ENCODE peak calls at places on chromosomes 6 and 20, in six cellular contexts. R is BJ, C is colonic mucosa, M is tibial artery, P is fibroblast of the aortic adventitia, X is bronchial epithelial cell. Y is an unnamed sample.

GRCh38 chr6:169961772-169962561 is 210.5 kb downstream of the ERMARD start:
- DNase-seq in R (no peak), C (peak), M (peak), P (no peak), X (no peak), Y (no peak)

GRCh38 chr20:63567382-63568169 is 6.5 kb downstream of the HELZ2 start:
- DNase-seq in R (no peak), C (no peak), M (no peak), P (no peak), X (no peak), Y (no peak)

GRCh38 chr6:135266675-135267074 is 85.6 kb downstream of the MYB start:
- DNase-seq in R (no peak), C (peak), M (no peak), P (no peak), X (no peak), Y (no peak)

GRCh38 chr6:169962604-169963469 is 211.4 kb downstream of the ERMARD start:
- DNase-seq in R (no peak), C (peak), M (peak), P (no peak), X (no peak), Y (no peak)

GRCh38 chr20:3797226-3797545 is 1.1 kb downstream of the CDC25B start:
- DNase-seq in R (no peak), C (no peak), M (no peak), P (no peak), X (no peak), Y (no peak)

GRCh38 chr6:109241199-109241598 is 141.1 kb downstream of the CD164 start:
- DNase-seq in R (no peak), C (no peak), M (no peak), P (peak), X (peak), Y (peak)

GRCh38 chr6:65199121-65199520 is 507.9 kb downstream of the EYS start:
- DNase-seq in R (no peak), C (no peak), M (no peak), P (no peak), X (no peak), Y (no peak)

GRCh38 chr20:53009979-53010735 is 38.0 kb downstream of the TSHZ2 start:
- DNase-seq in R (no peak), C (no peak), M (no peak), P (no peak), X (no peak), Y (no peak)

GRCh38 chr20:2132461-2132901 is 30.9 kb downstream of the STK35 start:
- DNase-seq in R (no peak), C (no peak), M (no peak), P (no peak), X (peak), Y (peak)

GRCh38 chr6:142478117-142478516 is 176.3 kb downstream of the ADGRG6 start:
- DNase-seq in R (no peak), C (no peak), M (no peak), P (peak), X (peak), Y (peak)

GRCh38 chr6:33828764-33829731 is 25.2 kb upstream of the MLN start:
- DNase-seq in R (no peak), C (no peak), M (no peak), P (peak), X (no peak), Y (no peak)

GRCh38 chr20:62064788-62065668 is 653 bp downstream of the TAF4 start:
- DNase-seq in R (no peak), C (no peak), M (no peak), P (no peak), X (no peak), Y (peak)

GRCh38 chr6:138188278-138188923 is 26.7 kb downstream of the ARFGEF3 start:
- DNase-seq in R (no peak), C (peak), M (no peak), P (no peak), X (peak), Y (peak)

GRCh38 chr6:68238097-68238597 is 396.9 kb upstream of the ADGRB3 start:
- DNase-seq in R (no peak), C (no peak), M (no peak), P (peak), X (peak), Y (peak)

GRCh38 chr6:39342692-39343460 is 20.4 kb upstream of the KCNK16 start:
- DNase-seq in R (no peak), C (no peak), M (no peak), P (no peak), X (no peak), Y (no peak)

GRCh38 chr6:169378620-169379381 is 125.2 kb upstream of the THBS2 start:
- DNase-seq in R (no peak), C (no peak), M (no peak), P (no peak), X (no peak), Y (no peak)

GRCh38 chr6:160284575-160284974 is 26.0 kb upstream of the SLC22A2 start:
- DNase-seq in R (no peak), C (no peak), M (no peak), P (no peak), X (no peak), Y (no peak)

DNA sequence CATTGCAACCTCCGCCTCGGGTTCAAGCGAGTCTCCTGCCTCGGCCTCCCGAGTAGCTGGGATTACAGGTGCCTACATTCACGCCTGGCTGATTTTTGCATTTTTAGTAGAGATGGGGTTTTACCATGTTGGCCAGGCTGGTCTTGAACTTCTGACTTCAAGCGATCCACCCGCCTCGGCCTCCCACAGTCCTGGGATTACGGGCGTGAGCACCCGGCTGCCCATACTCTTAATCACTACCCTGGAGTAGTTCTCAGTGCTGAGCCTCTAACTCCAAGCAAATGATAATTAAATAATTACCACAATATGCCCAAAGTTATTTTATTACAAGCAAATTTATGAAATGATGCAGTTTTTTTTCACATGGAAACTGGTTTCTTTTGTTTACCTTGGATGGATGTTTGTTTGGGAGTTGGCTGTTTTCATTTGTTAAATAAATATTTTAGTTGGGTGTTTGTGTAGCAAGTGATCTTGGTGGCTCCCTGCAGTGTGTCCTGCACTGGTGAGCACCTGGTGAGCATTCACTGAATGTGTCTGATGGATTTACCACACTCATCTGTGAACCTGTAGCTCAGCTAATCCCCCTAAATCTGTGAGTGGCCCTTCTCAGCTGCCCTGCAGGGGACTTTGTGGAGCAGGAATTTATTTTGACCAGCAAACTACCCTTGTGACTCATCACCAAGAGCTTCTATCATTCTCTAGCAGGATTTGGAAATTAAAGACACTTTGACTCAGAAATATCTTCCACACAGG is 36.9 kb downstream of the UTRN start:
- DNase-seq in R (no peak), C (no peak), M (no peak), P (no peak), X (no peak), Y (no peak)
- H3K4me3 ChIP-seq in R (no peak), C (no peak), M (no peak), P (no peak), X (no peak), Y (no peak)

DNA sequence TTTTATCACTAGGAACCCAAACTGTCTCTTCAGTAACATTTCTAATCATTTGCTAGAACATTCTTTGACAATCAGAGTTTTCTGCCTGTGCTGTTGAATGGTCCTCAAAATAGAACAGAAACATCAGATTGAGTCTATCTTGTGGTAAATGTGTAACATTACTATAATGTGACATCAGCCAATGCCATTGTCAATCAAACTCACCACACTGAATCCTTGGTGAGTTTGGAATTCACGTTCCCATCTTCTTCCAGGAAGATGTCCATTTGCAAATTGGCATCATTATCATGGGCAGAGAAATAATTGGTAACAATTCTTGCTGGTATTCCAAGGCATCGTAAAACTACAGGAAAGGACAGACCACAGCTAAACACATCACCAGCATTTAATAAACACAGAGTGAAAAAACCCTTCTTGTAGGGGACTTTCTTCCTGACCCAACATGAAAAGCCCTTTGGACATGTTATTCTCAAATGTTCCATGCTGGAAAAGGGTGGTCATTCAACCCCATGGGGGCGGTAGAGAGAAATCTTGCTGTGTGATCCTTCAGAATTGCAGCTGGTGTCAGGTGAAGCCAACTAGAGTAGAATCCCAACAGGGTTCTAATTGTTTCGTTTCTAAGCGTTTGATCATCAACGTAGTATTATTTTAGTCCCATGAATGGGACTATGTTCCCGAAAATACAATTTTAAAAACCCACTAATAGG is 98.5 kb downstream of the F13A1 start:
- DNase-seq in R (no peak), C (peak), M (no peak), P (no peak), X (peak), Y (peak)
- TF ChIP-seq CTCF in R (no peak), C (peak), M (no peak), P (no peak), X (peak), Y (peak)

GRCh38 chr6:99661870-99662269 is 55.2 kb downstream of the PRDM13 start:
- DNase-seq in R (no peak), C (no peak), M (no peak), P (no peak), X (no peak), Y (no peak)

DNA sequence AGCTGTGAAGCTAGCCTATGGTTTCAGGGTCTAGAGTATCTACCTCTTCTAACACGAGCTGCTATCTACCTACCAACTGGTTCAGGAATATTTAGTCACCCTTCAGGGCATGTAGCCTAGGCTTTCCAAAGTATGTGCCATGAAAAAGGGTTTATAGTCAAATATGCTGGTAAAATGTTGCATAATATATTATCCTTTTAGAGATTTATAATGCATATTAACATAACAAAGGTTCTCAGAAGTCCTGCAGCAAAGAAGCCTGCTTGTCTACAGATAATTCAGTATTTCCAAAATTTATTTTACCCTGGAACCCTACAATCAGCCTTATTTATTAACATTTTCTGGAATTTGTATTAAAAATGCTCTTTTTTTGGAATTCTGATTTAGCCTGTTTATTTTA is 56.0 kb downstream of the PRDM13 start:
- DNase-seq in R (no peak), C (no peak), M (no peak), P (no peak), X (no peak), Y (no peak)
- H3K4me3 ChIP-seq in R (no peak), C (no peak), M (no peak), P (no peak), X (no peak), Y (no peak)

DNA sequence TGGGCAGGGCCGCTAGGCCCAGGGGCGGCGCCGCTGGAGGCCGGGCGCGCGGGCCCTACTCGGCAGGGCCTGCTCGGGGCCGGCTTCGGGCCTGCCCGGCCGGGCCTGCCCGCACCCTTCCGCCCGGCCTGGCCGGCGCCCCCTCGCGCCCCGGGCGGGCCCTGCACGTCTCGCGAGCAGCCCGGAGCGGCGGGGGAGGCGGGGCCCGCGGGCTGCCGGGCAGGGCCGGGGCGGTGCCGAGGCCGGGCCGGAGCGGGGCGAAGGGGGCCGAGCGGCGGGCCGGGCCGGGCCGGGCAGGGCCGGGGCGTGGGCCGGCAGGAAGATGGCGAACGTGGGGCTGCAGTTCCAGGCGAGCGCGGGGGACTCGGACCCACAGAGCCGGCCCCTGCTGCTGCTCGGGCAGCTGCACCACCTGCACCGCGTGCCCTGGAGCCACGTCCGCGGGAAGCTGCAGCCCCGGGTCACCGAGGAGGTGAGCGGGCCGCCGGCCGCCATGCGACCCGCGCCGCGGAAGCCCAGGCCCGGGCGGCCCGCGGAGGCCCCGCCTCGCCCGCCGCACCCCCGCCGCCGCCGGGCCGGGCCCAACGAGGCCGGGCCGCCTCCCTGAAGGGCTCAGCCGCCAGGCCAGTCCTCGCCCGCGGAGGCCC is at the start of gene NPEPL1:
- DNase-seq in R (no peak), C (peak), M (no peak), P (peak), X (peak), Y (peak)
- TF ChIP-seq CTCF in R (no peak), C (no peak), M (peak), P (no peak), X (peak), Y (no peak)